ENCODE peak calls at places on chromosome X, in six cellular contexts. A, X, T, E, H and B are unnamed samples.

GRCh38 chrX:103730746-103731508 is 20.2 kb downstream of the TMEM31 start:
- DNase-seq in T (no peak), X (no peak), H (no peak), A (no peak), E (no peak), B (no peak)

GRCh38 chrX:134548257-134548732 is 88.3 kb downstream of the HPRT1 start:
- DNase-seq in T (peak), H (no peak), X (no peak), E (no peak), A (no peak), B (no peak)

GRCh38 chrX:70196961-70197805 is 19.9 kb downstream of the DGAT2L6 start:
- DNase-seq in E (peak), X (peak), T (peak), H (peak), A (peak), B (peak)

GRCh38 chrX:73944582-73944947 is 359.4 kb upstream of the ZCCHC13 start:
- DNase-seq in H (no peak), E (no peak), A (no peak), X (no peak), T (no peak), B (no peak)

GRCh38 chrX:120087289-120088017 is 10.0 kb upstream of the RHOXF2B start:
- DNase-seq in A (no peak), T (no peak), E (no peak), H (no peak), X (no peak), B (no peak)

GRCh38 chrX:71158603-71159002 is 14.0 kb downstream of the NLGN3 start:
- DNase-seq in X (no peak), E (no peak), A (no peak), H (no peak), T (no peak), B (no peak)

GRCh38 chrX:85114776-85115175 is 111.1 kb downstream of the APOOL start:
- DNase-seq in T (no peak), A (no peak), H (no peak), X (no peak), E (no peak), B (no peak)

GRCh38 chrX:84336646-84337045 is 148.6 kb upstream of the RPS6KA6 start:
- DNase-seq in E (no peak), T (no peak), H (no peak), A (no peak), X (no peak), B (no peak)

GRCh38 chrX:19904778-19905367 is 17.5 kb upstream of the SH3KBP1 start:
- DNase-seq in A (no peak), T (peak), X (no peak), E (peak), H (no peak), B (no peak)

GRCh38 chrX:39012561-39013209 is 211.4 kb downstream of the MID1IP1 start:
- DNase-seq in A (no peak), H (no peak), X (no peak), T (no peak), E (no peak), B (no peak)

GRCh38 chrX:38880460-38880859 is 79.2 kb downstream of the MID1IP1 start:
- DNase-seq in T (no peak), E (no peak), X (no peak), A (no peak), H (no peak), B (no peak)

GRCh38 chrX:71253253-71254091 is 468 bp downstream of the ZMYM3 start:
- DNase-seq in A (peak), H (no peak), X (peak), E (peak), T (peak), B (peak)

GRCh38 chrX:9770319-9770718 is 4.7 kb upstream of the GPR143 start:
- DNase-seq in H (no peak), X (no peak), A (no peak), T (no peak), E (no peak), B (no peak)

GRCh38 chrX:130726661-130727060 is 176.3 kb downstream of the ENOX2 start:
- DNase-seq in E (no peak), H (no peak), T (no peak), X (no peak), A (no peak), B (no peak)

GRCh38 chrX:45769919-45770582 is 569.4 kb upstream of the DIPK2B start:
- DNase-seq in X (peak), T (peak), E (peak), H (peak), A (peak), B (no peak)

GRCh38 chrX:97016106-97016505 is 132.4 kb downstream of the RPA4 start:
- DNase-seq in H (no peak), X (no peak), E (no peak), T (no peak), A (no peak), B (no peak)

GRCh38 chrX:79530310-79531108 is 163.4 kb upstream of the ITM2A start:
- DNase-seq in E (no peak), X (no peak), A (no peak), H (no peak), T (no peak), B (no peak)

GRCh38 chrX:15579778-15580747 is 20.7 kb downstream of the ACE2 start:
- DNase-seq in X (no peak), E (no peak), A (no peak), H (no peak), T (no peak), B (no peak)

GRCh38 chrX:10939384-10939783 is 171.7 kb upstream of the HCCS start:
- DNase-seq in H (no peak), X (no peak), A (no peak), E (no peak), T (no peak), B (no peak)

GRCh38 chrX:17601816-17602215 is 135.5 kb upstream of the SCML1 start:
- DNase-seq in H (no peak), A (no peak), E (no peak), X (no peak), T (no peak), B (no peak)

GRCh38 chrX:108198420-108198819 is 106.8 kb downstream of the ATG4A start:
- DNase-seq in H (no peak), E (no peak), T (no peak), X (no peak), A (no peak), B (no peak)

GRCh38 chrX:134388161-134389109 is 71.5 kb upstream of the HPRT1 start:
- DNase-seq in E (no peak), X (no peak), A (no peak), T (no peak), H (no peak), B (no peak)

GRCh38 chrX:17537652-17538301 is 162.8 kb downstream of the NHS start:
- DNase-seq in A (no peak), X (no peak), T (no peak), H (no peak), E (no peak), B (no peak)

GRCh38 chrX:135421537-135421931 is 210 bp upstream of the SMIM10L2A start:
- DNase-seq in E (peak), T (peak), A (peak), X (peak), H (peak), B (peak)

GRCh38 chrX:74349387-74349786 is 45.4 kb downstream of the ZCCHC13 start:
- DNase-seq in E (no peak), T (no peak), H (no peak), X (no peak), A (no peak), B (no peak)